ENCODE peak calls at places on chromosomes 13 and 19, in nine cellular contexts. G is AG20443; Y is activated CD4-positive, CD25-positive, alpha-beta regulatory T cell; H is SW 1271; A is germinal center; E is H9; S is BJ; P is stimulated activated effector memory CD8-positive, alpha-beta T cell treated with anti-CD3 and anti-CD28 coated beads, Interleukin-12 subunit alpha, Interleukin-12 subunit beta, amount 100 ng/mL, for 72 hours; F is M059J. D is an unnamed sample.

GRCh38 chr13:110138009-110138699 is 168.8 kb downstream of the COL4A1 start:
- DNase-seq in S (no peak), P (no peak), Y (peak), H (no peak), G (peak), E (peak), F (peak), A (peak), D (peak)

GRCh38 chr13:97226788-97227627 is 4.9 kb downstream of the MBNL2 start:
- DNase-seq in Y (peak), H (no peak), A (no peak), S (no peak), G (no peak), F (no peak), E (peak), P (peak), D (peak)

GRCh38 chr13:93227906-93228801 is 1.5 kb downstream of the GPC6 start:
- DNase-seq in G (peak), Y (no peak), H (peak), A (no peak), S (no peak), F (peak), P (no peak), E (peak), D (no peak)

GRCh38 chr19:30001794-30002193 is 59.8 kb downstream of the URI1 start:
- DNase-seq in S (no peak), G (no peak), E (no peak), P (no peak), Y (no peak), A (no peak), F (no peak), H (no peak), D (no peak)

GRCh38 chr19:50181121-50181520 is 18.0 kb upstream of the IZUMO2 start:
- DNase-seq in Y (no peak), S (no peak), P (no peak), F (no peak), H (no peak), E (no peak), A (no peak), G (no peak), D (no peak)

GRCh38 chr13:44331912-44332840 is 41.4 kb upstream of the SERP2 start:
- DNase-seq in Y (no peak), P (no peak), E (no peak), G (peak), S (peak), A (no peak), F (peak), H (no peak), D (no peak)

GRCh38 chr19:38660724-38661123 is 13.3 kb downstream of the ACTN4 start:
- DNase-seq in P (no peak), S (no peak), H (no peak), G (no peak), E (no peak), A (no peak), Y (no peak), F (no peak), D (no peak)

GRCh38 chr19:39941615-39942507 is 7.4 kb upstream of the FCGBP start:
- DNase-seq in H (no peak), F (peak), G (no peak), S (no peak), A (peak), Y (no peak), E (no peak), P (peak), D (peak)

GRCh38 chr13:108682714-108683113 is 53.3 kb downstream of the MYO16 start:
- DNase-seq in E (no peak), Y (no peak), G (no peak), A (no peak), S (no peak), H (no peak), F (no peak), P (no peak), D (no peak)

GRCh38 chr19:37564624-37565369 is 29.8 kb downstream of the ZNF571 start:
- DNase-seq in P (no peak), A (no peak), H (no peak), G (no peak), F (no peak), Y (no peak), S (no peak), E (no peak), D (no peak)